ENCODE peak calls at places on chromosomes 12 and 14, in four cellular contexts. One of them, this sample, is unnamed.

GRCh38 chr12:11805680-11806079 is 156.2 kb downstream of the ETV6 start:
- DNase-seq in fibroblast of the conjunctiva: no peak
- DNase-seq in kidney tubule cell: no peak
- DNase-seq in T47D: no peak
- DNase-seq in this sample: no peak

GRCh38 chr12:50924439-50925341 is 27.7 kb upstream of the HIGD1C start:
- DNase-seq in fibroblast of the conjunctiva: peak
- DNase-seq in kidney tubule cell: peak
- DNase-seq in T47D: peak
- DNase-seq in this sample: peak

GRCh38 chr14:65268594-65268993 is 143.9 kb upstream of the FUT8 start:
- DNase-seq in fibroblast of the conjunctiva: no peak
- DNase-seq in kidney tubule cell: no peak
- DNase-seq in T47D: no peak
- DNase-seq in this sample: no peak

GRCh38 chr14:41022932-41023331 is 583.7 kb upstream of the LRFN5 start:
- DNase-seq in fibroblast of the conjunctiva: no peak
- DNase-seq in kidney tubule cell: no peak
- DNase-seq in T47D: no peak
- DNase-seq in this sample: no peak

GRCh38 chr12:75751769-75752471 is 240.5 kb upstream of the KRR1 start:
- DNase-seq in fibroblast of the conjunctiva: no peak
- DNase-seq in kidney tubule cell: peak
- DNase-seq in T47D: no peak
- DNase-seq in this sample: no peak

GRCh38 chr14:94306047-94306978 is 13.2 kb upstream of the SERPINA10 start:
- DNase-seq in fibroblast of the conjunctiva: no peak
- DNase-seq in kidney tubule cell: no peak
- DNase-seq in T47D: no peak
- DNase-seq in this sample: no peak

GRCh38 chr12:130118181-130118580 is 44.1 kb upstream of the FZD10 start:
- DNase-seq in fibroblast of the conjunctiva: no peak
- DNase-seq in kidney tubule cell: no peak
- DNase-seq in T47D: no peak
- DNase-seq in this sample: no peak

GRCh38 chr14:43200519-43200918 is 1306.6 kb downstream of the FSCB start:
- DNase-seq in fibroblast of the conjunctiva: no peak
- DNase-seq in kidney tubule cell: no peak
- DNase-seq in T47D: no peak
- DNase-seq in this sample: no peak

This sample was measured in ACHN.